ENCODE peak calls at places on chromosomes 7 and 10, in six cellular contexts. One of them, this sample, is unnamed. For H3K4me1, the result is how much of the 10 kb centered on the place peaks cover.

GRCh38 chr7:3412871-3413270 is 111.8 kb downstream of the SDK1 start:
- DNase-seq in ovary: no peak
- DNase-seq in IMR-90: no peak
- DNase-seq in body of pancreas: no peak
- DNase-seq in adrenal gland: no peak
- DNase-seq in PC-3: no peak
- DNase-seq in this sample: no peak

GRCh38 chr7:112108984-112109383 is 97.2 kb downstream of the DOCK4 start:
- DNase-seq in ovary: no peak
- DNase-seq in IMR-90: no peak
- DNase-seq in body of pancreas: no peak
- DNase-seq in adrenal gland: no peak
- DNase-seq in PC-3: no peak
- DNase-seq in this sample: no peak

GRCh38 chr10:59181668-59182067 is 5.2 kb downstream of the PHYHIPL start:
- DNase-seq in ovary: no peak
- DNase-seq in IMR-90: peak
- DNase-seq in body of pancreas: peak
- DNase-seq in adrenal gland: no peak
- DNase-seq in PC-3: peak
- DNase-seq in this sample: no peak

GRCh38 chr7:39386718-39387117 is 179.5 kb upstream of the YAE1 start:
- DNase-seq in ovary: no peak
- DNase-seq in IMR-90: no peak
- DNase-seq in body of pancreas: no peak
- DNase-seq in adrenal gland: no peak
- DNase-seq in PC-3: no peak
- DNase-seq in this sample: no peak

GRCh38 chr10:33889371-33889770 is 554.9 kb upstream of the NRP1 start:
- DNase-seq in ovary: no peak
- DNase-seq in IMR-90: no peak
- DNase-seq in body of pancreas: no peak
- DNase-seq in adrenal gland: no peak
- DNase-seq in PC-3: no peak
- DNase-seq in this sample: no peak

GRCh38 chr10:98067165-98067564 is 36.7 kb upstream of the CRTAC1 start:
- DNase-seq in ovary: no peak
- DNase-seq in IMR-90: no peak
- DNase-seq in body of pancreas: no peak
- DNase-seq in adrenal gland: no peak
- DNase-seq in PC-3: no peak
- DNase-seq in this sample: no peak

GRCh38 chr10:62512732-62513475 is 138.7 kb downstream of the ZNF365 start:
- DNase-seq in ovary: no peak
- DNase-seq in IMR-90: no peak
- DNase-seq in body of pancreas: no peak
- DNase-seq in adrenal gland: no peak
- DNase-seq in PC-3: peak
- DNase-seq in this sample: no peak

GRCh38 chr7:105691692-105692564 is 110.6 kb upstream of the EFCAB10 start:
- DNase-seq in ovary: peak
- DNase-seq in IMR-90: peak
- DNase-seq in body of pancreas: peak
- DNase-seq in adrenal gland: peak
- DNase-seq in PC-3: peak
- DNase-seq in this sample: peak

GRCh38 chr10:70887804-70888800 is at the start of gene PCBD1:
- DNase-seq in ovary: peak
- DNase-seq in IMR-90: peak
- DNase-seq in body of pancreas: peak
- DNase-seq in adrenal gland: peak
- DNase-seq in PC-3: peak
- DNase-seq in this sample: no peak

GRCh38 chr7:20514364-20514763 is 101.1 kb upstream of the ABCB5 start:
- DNase-seq in ovary: no peak
- DNase-seq in IMR-90: no peak
- DNase-seq in body of pancreas: peak
- DNase-seq in adrenal gland: peak
- DNase-seq in PC-3: peak
- DNase-seq in this sample: no peak

GRCh38 chr7:100682228-100682741 is 8.7 kb downstream of the GNB2 start:
- DNase-seq in ovary: peak
- DNase-seq in IMR-90: peak
- DNase-seq in body of pancreas: no peak
- DNase-seq in adrenal gland: peak
- DNase-seq in PC-3: peak
- DNase-seq in this sample: no peak

GRCh38 chr10:119306964-119307363 is 99.6 kb downstream of the GRK5 start:
- DNase-seq in ovary: no peak
- DNase-seq in IMR-90: peak
- DNase-seq in body of pancreas: no peak
- DNase-seq in adrenal gland: no peak
- DNase-seq in PC-3: peak
- DNase-seq in this sample: no peak

GRCh38 chr10:119305860-119306513 is 98.6 kb downstream of the GRK5 start:
- DNase-seq in ovary: peak
- DNase-seq in IMR-90: peak
- DNase-seq in body of pancreas: peak
- DNase-seq in adrenal gland: peak
- DNase-seq in PC-3: peak
- DNase-seq in this sample: peak

GRCh38 chr10:119308089-119308488 is 100.7 kb downstream of the GRK5 start:
- DNase-seq in ovary: no peak
- DNase-seq in IMR-90: no peak
- DNase-seq in body of pancreas: no peak
- DNase-seq in adrenal gland: no peak
- DNase-seq in PC-3: no peak
- DNase-seq in this sample: no peak

GRCh38 chr10:119304541-119304940 is 97.2 kb downstream of the GRK5 start:
- DNase-seq in ovary: no peak
- DNase-seq in IMR-90: no peak
- DNase-seq in body of pancreas: no peak
- DNase-seq in adrenal gland: no peak
- DNase-seq in PC-3: no peak
- DNase-seq in this sample: no peak

GRCh38 chr10:119306514-119306951 is 99.2 kb downstream of the GRK5 start:
- DNase-seq in ovary: no peak
- DNase-seq in IMR-90: no peak
- DNase-seq in body of pancreas: no peak
- DNase-seq in adrenal gland: no peak
- DNase-seq in PC-3: peak
- DNase-seq in this sample: no peak
- TF ChIP-seq CTCF in ovary: no peak
- TF ChIP-seq CTCF in IMR-90: no peak
- TF ChIP-seq CTCF in body of pancreas: no peak
- TF ChIP-seq CTCF in adrenal gland: no peak
- TF ChIP-seq CTCF in PC-3: peak
- TF ChIP-seq CTCF in this sample: no peak

GRCh38 chr10:31948021-31948420 is 19.4 kb upstream of the ARHGAP12 start:
- DNase-seq in ovary: no peak
- DNase-seq in IMR-90: no peak
- DNase-seq in body of pancreas: no peak
- DNase-seq in adrenal gland: no peak
- DNase-seq in PC-3: no peak
- DNase-seq in this sample: no peak
- H3K4me3 ChIP-seq in ovary: no peak
- H3K4me3 ChIP-seq in IMR-90: no peak
- H3K4me3 ChIP-seq in body of pancreas: no peak
- H3K4me3 ChIP-seq in adrenal gland: no peak
- H3K4me3 ChIP-seq in PC-3: peak
- H3K4me3 ChIP-seq in this sample: no peak

DNA sequence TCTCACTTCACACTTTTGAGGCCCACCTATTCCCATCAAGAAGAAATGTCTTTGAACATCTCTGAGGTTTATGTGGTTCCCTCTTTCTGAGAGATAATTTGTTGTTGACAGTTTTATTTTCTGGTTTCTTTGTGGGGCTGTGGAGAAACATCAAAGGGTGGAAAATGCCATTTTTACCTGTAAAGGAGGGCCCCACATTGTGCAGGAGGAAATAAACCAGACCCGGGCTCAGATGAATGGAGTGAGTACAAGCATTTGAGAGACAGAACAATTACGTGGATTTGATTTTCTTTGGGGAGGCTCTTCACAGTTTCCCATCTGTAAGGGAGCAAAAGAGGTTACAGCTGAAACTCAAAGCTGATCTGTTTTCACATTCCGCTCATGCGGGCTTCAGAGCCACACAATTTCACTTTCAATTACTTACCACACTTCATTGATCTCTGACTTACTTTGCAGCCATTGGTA is 29.8 kb downstream of the ITPRIP start:
- DNase-seq in ovary: no peak
- DNase-seq in IMR-90: no peak
- DNase-seq in body of pancreas: no peak
- DNase-seq in adrenal gland: no peak
- DNase-seq in PC-3: no peak
- DNase-seq in this sample: no peak
- H3K4me1 ChIP-seq in ovary: under half
- H3K4me1 ChIP-seq in IMR-90: under half
- H3K4me1 ChIP-seq in body of pancreas: under half
- H3K4me1 ChIP-seq in adrenal gland: under half
- H3K4me1 ChIP-seq in PC-3: under half
- H3K4me1 ChIP-seq in this sample: under half

GRCh38 chr7:134547738-134548054 is 1.2 kb upstream of the AKR1B15 start:
- DNase-seq in ovary: no peak
- DNase-seq in IMR-90: peak
- DNase-seq in body of pancreas: peak
- DNase-seq in adrenal gland: peak
- DNase-seq in PC-3: peak
- DNase-seq in this sample: peak
- TF ChIP-seq CTCF in ovary: no peak
- TF ChIP-seq CTCF in IMR-90: no peak
- TF ChIP-seq CTCF in body of pancreas: peak
- TF ChIP-seq CTCF in adrenal gland: no peak
- TF ChIP-seq CTCF in PC-3: peak
- TF ChIP-seq CTCF in this sample: no peak

GRCh38 chr7:76296743-76297740 is 5.4 kb upstream of the HSPB1 start:
- DNase-seq in ovary: peak
- DNase-seq in IMR-90: peak
- DNase-seq in body of pancreas: peak
- DNase-seq in adrenal gland: no peak
- DNase-seq in PC-3: peak
- DNase-seq in this sample: no peak

GRCh38 chr7:76291346-76292205 is 10.9 kb upstream of the HSPB1 start:
- DNase-seq in ovary: peak
- DNase-seq in IMR-90: peak
- DNase-seq in body of pancreas: peak
- DNase-seq in adrenal gland: peak
- DNase-seq in PC-3: peak
- DNase-seq in this sample: peak

GRCh38 chr7:76293407-76293901 is 9.0 kb upstream of the HSPB1 start:
- DNase-seq in ovary: no peak
- DNase-seq in IMR-90: no peak
- DNase-seq in body of pancreas: no peak
- DNase-seq in adrenal gland: no peak
- DNase-seq in PC-3: peak
- DNase-seq in this sample: no peak

GRCh38 chr7:76294344-76295024 is 8.0 kb upstream of the HSPB1 start:
- DNase-seq in ovary: peak
- DNase-seq in IMR-90: peak
- DNase-seq in body of pancreas: peak
- DNase-seq in adrenal gland: peak
- DNase-seq in PC-3: peak
- DNase-seq in this sample: peak

DNA sequence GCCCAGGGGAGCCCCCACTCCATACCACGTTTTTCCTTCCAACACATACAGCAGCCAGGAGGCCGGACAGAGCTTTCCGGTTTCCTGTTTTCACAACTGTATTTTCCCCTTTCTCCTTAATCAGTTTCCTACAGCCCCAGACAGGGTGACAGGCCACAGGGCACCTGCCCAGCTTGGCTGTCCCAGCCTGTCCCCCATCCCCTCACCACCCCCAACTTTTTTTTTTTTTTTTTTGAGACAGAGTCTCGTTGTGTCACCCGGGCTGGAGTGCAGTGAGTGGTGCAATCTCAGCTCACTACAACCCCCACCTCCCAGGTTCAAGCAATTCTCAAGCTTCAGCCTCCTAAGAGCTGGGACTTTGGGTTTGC is 10.3 kb upstream of the HSPB1 start:
- DNase-seq in ovary: no peak
- DNase-seq in IMR-90: no peak
- DNase-seq in body of pancreas: no peak
- DNase-seq in adrenal gland: no peak
- DNase-seq in PC-3: no peak
- DNase-seq in this sample: no peak
- H3K4me3 ChIP-seq in ovary: peak
- H3K4me3 ChIP-seq in IMR-90: no peak
- H3K4me3 ChIP-seq in body of pancreas: no peak
- H3K4me3 ChIP-seq in adrenal gland: no peak
- H3K4me3 ChIP-seq in PC-3: peak
- H3K4me3 ChIP-seq in this sample: peak

DNA sequence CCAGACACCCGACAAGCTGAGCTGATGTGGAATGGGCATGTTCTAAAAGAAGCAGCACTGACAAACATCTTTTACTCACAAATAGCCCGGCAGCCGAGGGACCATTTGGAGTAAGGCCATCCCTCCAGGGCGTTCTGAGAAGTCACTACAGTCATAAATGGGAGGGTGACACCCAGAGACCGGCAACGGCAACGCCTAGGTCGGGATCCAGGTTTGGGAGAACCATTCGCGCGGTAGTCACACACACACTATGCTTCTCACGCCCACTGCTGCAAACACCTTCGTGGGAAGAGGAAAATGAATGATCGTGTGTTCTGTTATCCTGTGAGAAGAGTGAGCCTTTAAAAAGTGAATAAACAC is 9.8 kb downstream of the TNS3 start:
- DNase-seq in ovary: no peak
- DNase-seq in IMR-90: no peak
- DNase-seq in body of pancreas: no peak
- DNase-seq in adrenal gland: peak
- DNase-seq in PC-3: no peak
- DNase-seq in this sample: peak
- H3K4me1 ChIP-seq in ovary: under half
- H3K4me1 ChIP-seq in IMR-90: under half
- H3K4me1 ChIP-seq in body of pancreas: half or more
- H3K4me1 ChIP-seq in adrenal gland: half or more
- H3K4me1 ChIP-seq in PC-3: half or more
- H3K4me1 ChIP-seq in this sample: half or more

DNA sequence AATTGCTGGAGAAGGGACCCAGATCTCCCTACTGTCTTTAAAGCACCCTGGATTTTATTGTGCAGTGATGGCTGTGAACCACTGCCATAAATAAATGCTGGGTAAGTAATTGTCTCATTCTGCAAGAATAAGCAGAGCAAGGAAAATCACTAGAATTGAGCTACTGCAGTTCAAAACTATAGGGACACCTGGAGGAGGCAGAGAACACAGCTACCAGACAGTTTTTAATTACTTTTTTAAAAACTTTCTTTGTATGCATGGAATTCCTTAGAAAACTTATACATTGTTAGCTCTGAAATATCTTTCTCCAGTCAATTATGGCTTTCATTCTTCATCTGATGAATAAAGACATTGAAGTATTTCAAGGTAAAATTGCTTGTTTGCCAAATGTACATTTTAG is 866.3 kb upstream of the GHITM start:
- DNase-seq in ovary: no peak
- DNase-seq in IMR-90: no peak
- DNase-seq in body of pancreas: no peak
- DNase-seq in adrenal gland: no peak
- DNase-seq in PC-3: no peak
- DNase-seq in this sample: no peak
- TF ChIP-seq CTCF in ovary: no peak
- TF ChIP-seq CTCF in IMR-90: no peak
- TF ChIP-seq CTCF in body of pancreas: no peak
- TF ChIP-seq CTCF in adrenal gland: no peak
- TF ChIP-seq CTCF in PC-3: no peak
- TF ChIP-seq CTCF in this sample: no peak

GRCh38 chr7:107181172-107181571 is 12.4 kb downstream of the HBP1 start:
- DNase-seq in ovary: no peak
- DNase-seq in IMR-90: no peak
- DNase-seq in body of pancreas: no peak
- DNase-seq in adrenal gland: no peak
- DNase-seq in PC-3: no peak
- DNase-seq in this sample: no peak
- H3K4me3 ChIP-seq in ovary: no peak
- H3K4me3 ChIP-seq in IMR-90: no peak
- H3K4me3 ChIP-seq in body of pancreas: no peak
- H3K4me3 ChIP-seq in adrenal gland: no peak
- H3K4me3 ChIP-seq in PC-3: no peak
- H3K4me3 ChIP-seq in this sample: no peak

This sample was measured in suprapubic skin.